ENCODE peak calls at places on chromosome 13, in five cellular contexts. G is HEK293T, F is K562, U is HepG2, L is GM12878. X is an unnamed sample.

GRCh38 chr13:32535140-32535539 is 3.5 kb downstream of the N4BP2L2 start:
- DNase-seq in G (no peak), F (no peak), U (no peak), L (no peak), X (no peak)

GRCh38 chr13:24741016-24741662 is 22.8 kb upstream of the RNF17 start:
- DNase-seq in G (peak), F (peak), U (peak), L (no peak), X (no peak)

GRCh38 chr13:113153810-113154748 is 4.4 kb upstream of the PROZ start:
- DNase-seq in G (peak), F (peak), U (peak), L (peak), X (peak)

GRCh38 chr13:21478881-21479808 is 20.0 kb upstream of the ZDHHC20 start:
- DNase-seq in G (peak), F (peak), U (peak), L (no peak), X (peak)

GRCh38 chr13:102286326-102286725 is 115.5 kb downstream of the FGF14 start:
- DNase-seq in G (no peak), F (no peak), U (peak), L (no peak), X (no peak)

GRCh38 chr13:66069570-66069969 is 1160.6 kb downstream of the PCDH9 start:
- DNase-seq in G (no peak), F (peak), U (no peak), L (no peak), X (no peak)

GRCh38 chr13:101490400-101491015 is 38.0 kb downstream of the ITGBL1 start:
- DNase-seq in G (no peak), F (no peak), U (no peak), L (no peak), X (no peak)

GRCh38 chr13:112238436-112238995 is 137.6 kb upstream of the SPACA7 start:
- DNase-seq in G (no peak), F (no peak), U (no peak), L (no peak), X (no peak)

GRCh38 chr13:29522044-29522685 is 73.3 kb downstream of the SLC7A1 start:
- DNase-seq in G (no peak), F (no peak), U (no peak), L (no peak), X (no peak)

GRCh38 chr13:75762066-75762937 is 126.2 kb downstream of the LMO7 start:
- DNase-seq in G (no peak), F (no peak), U (peak), L (peak), X (no peak)

GRCh38 chr13:27820524-27821482 is 28.5 kb downstream of the GSX1 start:
- DNase-seq in G (no peak), F (no peak), U (no peak), L (no peak), X (no peak)

GRCh38 chr13:35936579-35936978 is 194.6 kb downstream of the DCLK1 start:
- DNase-seq in G (no peak), F (no peak), U (no peak), L (no peak), X (no peak)

GRCh38 chr13:44147648-44148047 is 226.0 kb upstream of the SERP2 start:
- DNase-seq in G (no peak), F (no peak), U (no peak), L (no peak), X (no peak)

GRCh38 chr13:98535501-98536357 is 41.2 kb downstream of the STK24 start:
- DNase-seq in G (no peak), F (no peak), U (peak), L (no peak), X (no peak)

GRCh38 chr13:78603240-78603947 is at the start of gene POU4F1:
- DNase-seq in G (peak), F (peak), U (peak), L (peak), X (peak)

GRCh38 chr13:102816633-102817032 is 17.7 kb downstream of the BIVM start:
- DNase-seq in G (no peak), F (no peak), U (no peak), L (no peak), X (no peak)

GRCh38 chr13:98606296-98606695 is 29.4 kb upstream of the STK24 start:
- DNase-seq in G (no peak), F (no peak), U (no peak), L (no peak), X (peak)

GRCh38 chr13:71828117-71828516 is 38.9 kb downstream of the DACH1 start:
- DNase-seq in G (no peak), F (no peak), U (no peak), L (no peak), X (no peak)

DNA sequence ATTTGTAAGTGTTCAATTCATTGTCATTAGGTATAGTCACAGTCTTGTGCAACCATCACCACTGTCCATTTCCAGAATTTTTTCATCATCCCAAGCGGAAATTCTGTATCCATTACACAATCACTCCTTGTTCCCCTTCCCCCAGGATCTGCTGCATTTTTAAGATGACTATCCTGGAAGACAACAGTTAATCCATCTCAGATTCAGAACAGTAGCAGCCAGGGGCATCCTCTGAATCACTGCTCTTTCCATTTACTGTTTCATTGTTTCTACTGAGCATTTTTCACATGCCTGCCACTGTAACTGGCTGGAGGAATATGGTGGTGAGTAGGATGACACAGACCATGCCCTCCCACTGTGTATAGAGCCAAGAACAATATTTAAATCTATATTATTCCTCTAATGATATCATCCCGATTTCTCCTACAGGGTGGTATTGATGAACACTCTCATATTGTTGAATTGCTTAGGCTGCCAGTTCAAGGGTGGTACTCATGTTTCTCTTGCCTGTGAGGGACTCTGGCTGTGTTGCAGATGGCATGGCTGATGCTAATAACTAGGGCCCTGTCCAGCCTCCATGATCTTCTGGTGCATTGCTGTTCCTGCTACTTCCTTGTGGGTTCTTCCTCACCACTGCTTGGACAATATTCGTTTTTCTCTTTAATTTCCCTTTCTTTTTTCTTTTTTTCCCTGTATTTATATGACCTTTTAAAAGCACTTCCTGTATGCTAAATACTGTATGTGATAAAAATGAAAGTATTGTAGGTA is 59.0 kb downstream of the WDFY2 start:
- DNase-seq in G (no peak), F (no peak), U (peak), L (no peak), X (no peak)
- TF ChIP-seq FOXM1 in G (no peak), F (no peak), U (no peak), L (no peak), X (peak)

DNA sequence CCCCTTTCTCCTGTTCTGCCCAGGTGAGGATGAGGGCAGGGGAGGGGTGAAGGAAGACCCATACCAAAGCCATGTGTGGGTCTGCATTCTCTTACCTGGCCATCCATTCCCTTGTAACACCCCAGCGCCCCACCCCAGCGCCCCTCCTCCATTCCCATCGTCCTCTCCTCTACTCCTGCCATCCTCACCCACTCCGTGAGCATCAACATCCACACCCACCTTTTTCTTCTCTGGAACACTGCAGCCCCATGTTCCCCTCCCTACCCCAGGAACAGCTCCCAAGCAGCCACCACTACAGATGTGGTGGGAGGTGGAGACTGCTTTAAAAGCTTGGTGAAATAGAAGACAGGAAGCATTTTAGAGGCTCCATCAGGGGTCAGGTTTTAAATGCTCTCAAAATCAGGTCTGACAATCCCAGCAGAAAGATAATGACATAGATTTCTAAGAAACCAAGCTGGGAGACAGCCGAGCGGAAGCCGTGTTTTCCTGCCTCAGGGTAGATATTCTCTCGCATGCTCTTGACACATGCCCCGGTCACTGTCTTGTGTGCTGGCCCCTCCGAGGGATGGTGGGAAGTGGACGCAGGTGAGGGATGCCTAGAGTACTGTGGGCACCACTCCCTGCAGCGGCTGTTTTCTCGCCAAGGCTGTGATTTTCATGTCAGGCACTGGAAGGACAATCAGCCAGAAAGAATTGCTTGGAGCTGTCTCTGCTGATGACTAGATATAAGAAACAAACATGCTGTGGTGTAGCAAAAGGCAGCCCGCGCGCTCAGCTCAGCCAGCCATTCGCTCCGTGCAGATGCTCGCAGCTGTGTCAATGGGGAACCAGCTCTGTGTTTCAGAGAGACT is 9.8 kb downstream of the MEDAG start:
- DNase-seq in G (no peak), F (no peak), U (no peak), L (no peak), X (peak)
- TF ChIP-seq FOXM1 in G (no peak), F (no peak), U (no peak), L (no peak), X (no peak)

DNA sequence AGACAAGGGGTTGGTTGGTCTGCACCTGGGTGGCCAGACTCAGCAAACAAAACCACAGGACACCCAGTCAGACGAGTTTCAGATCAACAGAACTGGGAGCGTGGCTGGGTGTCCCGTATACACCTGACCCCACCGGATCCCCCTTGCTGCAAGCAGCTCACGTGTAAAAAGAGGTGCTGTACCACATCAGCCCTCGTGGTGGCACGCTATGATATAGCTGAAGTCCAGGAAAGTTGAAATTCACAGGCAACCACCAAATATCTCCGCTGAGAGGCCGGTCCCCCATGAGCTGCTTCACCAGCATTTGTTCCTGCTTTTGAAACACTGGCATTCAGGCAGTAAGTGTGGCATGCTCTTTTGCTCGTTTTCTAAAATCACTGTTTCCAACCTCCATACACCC is 92.3 kb downstream of the TUBA3C start:
- DNase-seq in G (no peak), F (peak), U (peak), L (no peak), X (peak)
- TF ChIP-seq FOXM1 in G (no peak), F (no peak), U (no peak), L (no peak), X (no peak)

DNA sequence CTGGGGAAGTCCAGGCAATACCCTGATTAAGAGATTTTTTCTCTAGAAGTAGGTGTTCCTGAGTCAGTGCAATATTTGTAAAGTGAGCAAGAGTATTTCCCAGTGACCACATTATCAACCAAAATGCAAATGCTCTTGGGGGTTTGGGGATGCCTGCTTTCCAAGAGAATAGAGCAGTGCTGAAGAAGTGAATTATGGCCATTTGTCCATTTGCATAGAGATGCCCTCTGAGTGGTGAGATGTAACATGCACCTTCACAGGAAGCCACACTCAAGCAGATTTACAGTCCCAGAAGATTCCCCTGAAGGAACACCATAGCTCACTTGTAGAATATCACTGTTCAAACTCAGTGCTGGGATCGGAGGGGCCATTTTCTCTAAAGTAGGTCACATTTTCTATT is 71.8 kb downstream of the TNFSF11 start:
- DNase-seq in G (no peak), F (no peak), U (no peak), L (no peak), X (no peak)
- TF ChIP-seq FOXM1 in G (no peak), F (no peak), U (no peak), L (no peak), X (no peak)

X was measured in SK-N-SH.